ENCODE peak calls at places on chromosomes 7 and 10, in ten cellular contexts. M is brain microvascular endothelial cell, E is breast epithelium, N is AG09309, Q is A549, J is foreskin fibroblast, G is A673, W is WTC11, F is left ventricle myocardium inferior, U is psoas muscle. Z is an unnamed sample.

GRCh38 chr7:96300487-96300886 is 21.4 kb downstream of the SLC25A13 start:
- DNase-seq in E (no peak), G (no peak), M (peak; percentile 14), N (no peak), Q (no peak), W (no peak), J (no peak), F (no peak), U (no peak), Z (peak; percentile 12)

GRCh38 chr10:60189861-60190475 is 199.7 kb downstream of the ANK3 start:
- DNase-seq in N (no peak), U (no peak), G (no peak), E (no peak), W (no peak), F (no peak), M (no peak), Q (no peak), J (no peak), Z (no peak)

GRCh38 chr7:100789055-100789454 is 38.3 kb downstream of the EPHB4 start:
- DNase-seq in E (no peak), F (no peak), G (no peak), M (no peak), U (no peak), W (peak; percentile 66), J (no peak), N (no peak), Q (no peak), Z (no peak)

GRCh38 chr7:133691727-133692450 is 435.3 kb upstream of the LRGUK start:
- DNase-seq in F (no peak), Q (no peak), M (no peak), N (no peak), G (no peak), E (no peak), U (no peak), J (no peak), W (no peak), Z (no peak)

GRCh38 chr10:133324198-133324792 is 12.4 kb downstream of the CALY start:
- DNase-seq in G (peak; percentile 67), U (peak; percentile 58), F (peak; percentile 52), N (no peak), M (peak; percentile 65), E (peak; percentile 62), J (peak; percentile 46), W (peak; percentile 80), Q (peak; percentile 69), Z (peak; percentile 20)

GRCh38 chr7:111527545-111527944 is 34.7 kb downstream of the IMMP2L start:
- DNase-seq in U (no peak), Q (no peak), N (no peak), W (no peak), M (no peak), E (no peak), J (no peak), F (no peak), G (no peak), Z (no peak)

GRCh38 chr10:64275774-64276173 is 754.6 kb downstream of the REEP3 start:
- DNase-seq in J (no peak), N (no peak), G (no peak), Q (no peak), U (no peak), F (no peak), E (no peak), M (no peak), W (no peak), Z (no peak)

GRCh38 chr10:95505641-95506040 is 55.5 kb downstream of the SORBS1 start:
- DNase-seq in Q (no peak), J (no peak), E (no peak), M (no peak), F (no peak), W (no peak), N (no peak), G (no peak), U (no peak), Z (no peak)

GRCh38 chr10:86757110-86757790 is 831 bp downstream of the BMPR1A start:
- DNase-seq in G (peak; percentile 84), F (peak; percentile 25), E (peak; percentile 32), W (no peak), M (peak; percentile 26), Q (peak; percentile 59), U (no peak), J (peak; percentile 21), N (no peak), Z (peak; percentile 67)

GRCh38 chr10:129102906-129103693 is 363.9 kb upstream of the MGMT start:
- DNase-seq in J (no peak), G (no peak), E (no peak), F (no peak), W (no peak), U (no peak), Q (no peak), N (no peak), M (peak; percentile 27), Z (no peak)

GRCh38 chr7:45143616-45144015 is 14.0 kb upstream of the RAMP3 start:
- DNase-seq in F (no peak), W (no peak), Q (no peak), G (no peak), U (no peak), J (peak; percentile 34), E (no peak), M (peak; percentile 34), N (peak; percentile 1), Z (no peak)

GRCh38 chr7:34869016-34869415 is 168.3 kb downstream of the DPY19L1 start:
- DNase-seq in N (no peak), F (no peak), M (no peak), Q (no peak), G (no peak), E (no peak), J (no peak), W (no peak), U (no peak), Z (no peak)

GRCh38 chr10:124943301-124944092 is 1.6 kb downstream of the ZRANB1 start:
- DNase-seq in E (no peak), W (no peak), G (no peak), N (peak; percentile 48), M (peak; percentile 39), F (no peak), U (no peak), J (peak; percentile 56), Q (no peak), Z (peak; percentile 69)

GRCh38 chr7:130869918-130870317 is 135.9 kb upstream of the KLF14 start:
- DNase-seq in M (no peak), F (no peak), G (no peak), J (no peak), W (no peak), Q (no peak), U (no peak), E (no peak), N (no peak), Z (no peak)
- TF ChIP-seq CTCF in M (no peak), F (no peak), G (no peak), J (no peak), W (no peak), Q (no peak), U (no peak), E (no peak), N (no peak), Z (no peak)

GRCh38 chr10:89215511-89215910 is 8.4 kb upstream of the CH25H start:
- DNase-seq in E (no peak), Q (no peak), F (no peak), G (no peak), M (no peak), J (peak; percentile 58), U (no peak), N (no peak), W (no peak), Z (no peak)

GRCh38 chr10:89214766-89215165 is 7.6 kb upstream of the CH25H start:
- DNase-seq in M (no peak), N (no peak), U (no peak), J (peak; percentile 64), G (no peak), F (no peak), Q (no peak), W (no peak), E (no peak), Z (no peak)

GRCh38 chr10:89219512-89220218 is 12.5 kb upstream of the CH25H start:
- DNase-seq in U (no peak), N (no peak), M (no peak), W (no peak), E (no peak), G (no peak), Q (no peak), F (no peak), J (no peak), Z (no peak)

GRCh38 chr10:89216056-89216455 is 8.9 kb upstream of the CH25H start:
- DNase-seq in N (no peak), G (no peak), J (peak; percentile 50), E (no peak), W (no peak), F (no peak), U (no peak), M (no peak), Q (no peak), Z (no peak)

DNA sequence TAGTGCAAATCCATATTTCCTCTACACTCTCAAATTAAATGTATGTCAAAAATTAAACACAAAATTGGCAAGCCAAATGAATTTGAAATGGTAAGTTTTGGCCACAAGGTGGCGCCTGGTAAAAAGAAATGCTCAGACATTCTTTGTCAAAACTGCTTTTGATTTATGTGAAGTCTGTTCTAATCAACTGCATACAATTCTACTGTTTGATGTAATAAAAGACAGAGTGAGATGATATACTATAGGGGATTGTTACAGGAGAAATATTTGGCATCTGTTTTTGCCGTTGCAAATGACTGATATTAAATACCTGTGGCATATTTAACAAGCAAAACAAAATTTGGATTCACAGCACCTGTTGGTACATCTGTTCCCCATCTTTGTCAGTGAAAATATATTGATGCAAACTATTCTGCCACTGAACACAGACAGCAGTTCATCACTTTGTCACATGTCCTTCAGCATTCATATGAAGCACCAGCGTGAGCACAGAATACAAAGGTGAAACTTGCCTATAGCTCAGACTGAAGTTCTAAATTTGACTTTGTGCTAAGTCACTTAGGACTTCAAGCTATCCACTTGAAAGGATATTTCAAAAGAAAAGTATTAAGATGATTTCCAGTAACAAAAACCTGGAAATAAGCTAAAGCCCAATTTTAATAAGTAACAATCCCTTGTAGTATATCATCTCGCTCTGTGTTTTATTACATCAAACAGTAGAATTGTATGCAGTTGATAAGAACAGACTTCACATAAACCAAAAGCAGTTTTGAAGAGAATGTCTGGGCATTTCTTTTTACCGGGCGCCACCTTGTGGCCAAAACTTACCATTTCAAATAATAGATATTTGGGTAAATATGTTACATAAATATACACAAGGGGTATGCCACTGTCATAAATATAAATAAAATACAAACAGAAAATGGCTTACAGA is 10.2 kb upstream of the CH25H start:
- DNase-seq in M (peak; percentile 68), W (peak; percentile 53), E (no peak), G (peak; percentile 80), F (peak; percentile 33), Q (peak; percentile 24), U (peak; percentile 32), J (peak; percentile 37), N (no peak), Z (peak; percentile 76)
- TF ChIP-seq CTCF in M (peak; percentile 66), W (peak; percentile 67), E (peak; percentile 92), G (peak; percentile 80), F (peak; percentile 77), Q (peak; percentile 84), U (peak; percentile 92), J (peak; percentile 54), N (peak; percentile 57), Z (peak; percentile 65)

GRCh38 chr7:93352881-93353280 is 120.7 kb downstream of the VPS50 start:
- DNase-seq in F (no peak), E (no peak), Q (no peak), W (no peak), G (no peak), U (no peak), J (no peak), N (no peak), M (no peak), Z (no peak)
- TF ChIP-seq CTCF in F (no peak), E (no peak), Q (no peak), W (no peak), G (no peak), U (no peak), J (no peak), N (no peak), M (no peak), Z (no peak)

GRCh38 chr10:25696013-25696708 is 237.9 kb upstream of the MYO3A start:
- DNase-seq in Q (no peak), E (no peak), U (no peak), F (no peak), M (no peak), G (no peak), W (peak; percentile 15), J (no peak), N (no peak), Z (no peak)
- TF ChIP-seq CTCF in Q (no peak), E (no peak), U (no peak), F (no peak), M (no peak), G (peak; percentile 50), W (no peak), J (no peak), N (no peak), Z (no peak)